ENCODE peak calls at places on chromosome 22, in eight cellular contexts. P is fibroblast of lung; O is GM20000; Q is lower lobe of right lung; I is stomach; R is CD8-positive, alpha-beta T cell; G is tibial nerve; U is OCI-LY7. L is an unnamed sample.

GRCh38 chr22:46917702-46918101 is 155.3 kb downstream of the TBC1D22A start:
- DNase-seq in R (no peak), Q (no peak), P (no peak), U (no peak), G (no peak), O (no peak), I (no peak), L (no peak)

GRCh38 chr22:48579035-48579914 is 1248.4 kb downstream of the BRD1 start:
- DNase-seq in Q (peak; percentile 43), R (no peak), P (peak; percentile 74), O (no peak), I (no peak), U (no peak), G (no peak), L (no peak)

GRCh38 chr22:48919187-48919590 is 908.5 kb downstream of the BRD1 start:
- DNase-seq in I (peak; percentile 16), P (no peak), U (no peak), G (no peak), Q (no peak), O (no peak), R (no peak), L (no peak)

GRCh38 chr22:36010090-36010489 is 18.5 kb downstream of the RBFOX2 start:
- DNase-seq in U (no peak), R (no peak), G (no peak), I (no peak), O (no peak), P (no peak), Q (no peak), L (no peak)

GRCh38 chr22:30655532-30655931 is 12.1 kb downstream of the DUSP18 start:
- DNase-seq in P (no peak), O (no peak), G (no peak), Q (no peak), U (no peak), R (no peak), I (no peak), L (no peak)

GRCh38 chr22:49296561-49296960 is 531.1 kb downstream of the BRD1 start:
- DNase-seq in I (peak; percentile 22), G (no peak), O (no peak), Q (no peak), P (no peak), R (no peak), U (no peak), L (no peak)

GRCh38 chr22:49156662-49157285 is 670.9 kb downstream of the BRD1 start:
- DNase-seq in G (no peak), Q (no peak), R (no peak), I (peak; percentile 39), P (no peak), U (no peak), O (no peak), L (no peak)

GRCh38 chr22:45970709-45971388 is 6.1 kb downstream of the WNT7B start:
- DNase-seq in U (no peak), P (peak; percentile 72), R (no peak), Q (no peak), G (no peak), I (no peak), O (no peak), L (no peak)

GRCh38 chr22:30435674-30436126 is 10.1 kb downstream of the MTFP1 start:
- DNase-seq in G (no peak), Q (peak; percentile 54), I (peak; percentile 56), P (no peak), R (peak; percentile 83), U (peak; percentile 90), O (peak; percentile 26), L (no peak)

GRCh38 chr22:36081023-36081431 is 52.4 kb upstream of the RBFOX2 start:
- DNase-seq in G (no peak), O (no peak), P (peak; percentile 96), Q (no peak), I (no peak), R (no peak), U (no peak), L (no peak)

GRCh38 chr22:31036671-31037550 is 44.2 kb upstream of the SMTN start:
- DNase-seq in I (no peak), R (no peak), U (no peak), P (peak; percentile 33), Q (no peak), O (no peak), G (no peak), L (no peak)

GRCh38 chr22:47030143-47030641 is 267.7 kb downstream of the TBC1D22A start:
- DNase-seq in G (peak; percentile 16), I (no peak), O (no peak), Q (no peak), U (no peak), P (peak; percentile 24), R (no peak), L (no peak)

GRCh38 chr22:30606455-30607299 is at the start of gene TCN2:
- DNase-seq in I (peak; percentile 74), P (peak; percentile 85), G (peak; percentile 64), U (no peak), Q (peak; percentile 80), O (peak; percentile 72), R (no peak), L (peak; percentile 21)

GRCh38 chr22:17095538-17095937 is 10.7 kb downstream of the IL17RA start:
- DNase-seq in G (no peak), P (no peak), R (no peak), O (no peak), I (no peak), Q (no peak), U (no peak), L (no peak)

GRCh38 chr22:35971418-35972119 is 57.1 kb downstream of the RBFOX2 start:
- DNase-seq in U (peak; percentile 23), G (peak; percentile 51), R (no peak), I (no peak), P (peak; percentile 92), O (no peak), Q (no peak), L (no peak)

GRCh38 chr22:32733900-32734299 is 67.6 kb upstream of the TIMP3 start:
- DNase-seq in G (no peak), P (no peak), O (no peak), R (no peak), I (no peak), Q (no peak), U (no peak), L (no peak)

GRCh38 chr22:48894064-48894671 is 933.5 kb downstream of the BRD1 start:
- DNase-seq in P (no peak), R (no peak), Q (no peak), U (peak; percentile 4), O (no peak), G (no peak), I (peak; percentile 21), L (no peak)

GRCh38 chr22:46297151-46297819 is 615 bp downstream of the GTSE1 start:
- DNase-seq in R (no peak), Q (peak; percentile 52), U (peak; percentile 52), P (peak; percentile 50), O (peak; percentile 20), G (no peak), I (no peak), L (no peak)

GRCh38 chr22:17155941-17156340 is 3.1 kb downstream of the HDHD5 start:
- DNase-seq in G (no peak), P (no peak), U (peak; percentile 17), I (no peak), Q (no peak), R (no peak), O (no peak), L (no peak)

GRCh38 chr22:47622541-47622940 is 860.1 kb downstream of the TBC1D22A start:
- DNase-seq in P (no peak), U (no peak), I (peak; percentile 17), G (no peak), R (no peak), O (no peak), Q (no peak), L (no peak)

DNA sequence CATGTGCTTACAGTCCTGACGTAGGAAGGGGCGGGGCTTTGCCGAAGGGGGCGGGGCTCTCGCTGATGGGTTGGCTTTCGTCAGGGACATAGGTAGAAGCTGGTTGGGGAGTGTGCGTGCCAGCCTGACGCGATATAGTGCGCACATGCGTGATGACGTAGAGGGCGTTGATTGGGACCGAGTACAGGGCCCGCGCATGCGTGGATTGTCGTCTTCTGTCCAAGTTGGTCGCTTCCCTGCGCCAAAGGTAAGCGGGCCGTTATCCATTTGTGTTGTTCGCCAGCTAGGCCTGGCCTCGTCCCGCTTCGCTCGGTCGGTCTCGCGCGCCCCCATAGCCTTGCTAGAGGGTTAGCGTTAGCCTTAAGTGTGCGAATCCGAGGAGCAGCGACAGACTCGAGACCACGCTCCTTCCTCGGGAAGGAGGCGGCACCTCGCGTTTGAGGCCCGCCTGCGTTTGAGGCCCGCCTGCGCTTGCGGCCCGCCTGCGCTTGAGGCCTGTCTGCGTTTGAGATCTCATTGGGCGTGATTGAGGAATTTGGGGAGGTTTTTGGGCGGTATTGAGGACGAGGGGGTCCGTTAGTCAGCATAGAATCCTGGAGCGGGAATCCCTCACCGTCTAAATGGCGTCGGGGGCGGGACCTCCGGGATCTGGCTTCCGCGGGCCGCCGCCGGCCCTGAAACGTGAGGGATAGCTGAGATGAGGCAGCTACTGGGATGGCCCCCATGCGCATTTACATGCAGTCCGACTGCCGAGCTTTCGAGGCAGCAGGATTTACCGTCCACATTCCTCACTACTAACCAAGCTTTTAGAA is at the start of gene XRCC6:
- DNase-seq in O (peak; percentile 100), R (peak; percentile 100), U (peak; percentile 100), G (peak; percentile 100), P (peak; percentile 99), Q (peak; percentile 100), I (peak; percentile 100), L (peak; percentile 99)
- TF ChIP-seq CTCF in O (no peak), R (no peak), U (no peak), G (no peak), P (no peak), Q (no peak), I (no peak), L (no peak)

GRCh38 chr22:39684702-39685281 is 114.2 kb downstream of the CACNA1I start:
- DNase-seq in R (no peak), Q (no peak), I (no peak), O (no peak), G (no peak), U (no peak), P (no peak), L (no peak)
- TF ChIP-seq CTCF in R (no peak), Q (no peak), I (no peak), O (no peak), G (no peak), U (no peak), P (no peak), L (no peak)

GRCh38 chr22:39129746-39130145 is 22.7 kb downstream of the CBX7 start:
- DNase-seq in R (no peak), G (no peak), O (peak; percentile 3), P (no peak), Q (no peak), I (no peak), U (no peak), L (no peak)
- TF ChIP-seq CTCF in R (no peak), G (no peak), O (no peak), P (no peak), Q (no peak), I (no peak), U (no peak), L (no peak)

DNA sequence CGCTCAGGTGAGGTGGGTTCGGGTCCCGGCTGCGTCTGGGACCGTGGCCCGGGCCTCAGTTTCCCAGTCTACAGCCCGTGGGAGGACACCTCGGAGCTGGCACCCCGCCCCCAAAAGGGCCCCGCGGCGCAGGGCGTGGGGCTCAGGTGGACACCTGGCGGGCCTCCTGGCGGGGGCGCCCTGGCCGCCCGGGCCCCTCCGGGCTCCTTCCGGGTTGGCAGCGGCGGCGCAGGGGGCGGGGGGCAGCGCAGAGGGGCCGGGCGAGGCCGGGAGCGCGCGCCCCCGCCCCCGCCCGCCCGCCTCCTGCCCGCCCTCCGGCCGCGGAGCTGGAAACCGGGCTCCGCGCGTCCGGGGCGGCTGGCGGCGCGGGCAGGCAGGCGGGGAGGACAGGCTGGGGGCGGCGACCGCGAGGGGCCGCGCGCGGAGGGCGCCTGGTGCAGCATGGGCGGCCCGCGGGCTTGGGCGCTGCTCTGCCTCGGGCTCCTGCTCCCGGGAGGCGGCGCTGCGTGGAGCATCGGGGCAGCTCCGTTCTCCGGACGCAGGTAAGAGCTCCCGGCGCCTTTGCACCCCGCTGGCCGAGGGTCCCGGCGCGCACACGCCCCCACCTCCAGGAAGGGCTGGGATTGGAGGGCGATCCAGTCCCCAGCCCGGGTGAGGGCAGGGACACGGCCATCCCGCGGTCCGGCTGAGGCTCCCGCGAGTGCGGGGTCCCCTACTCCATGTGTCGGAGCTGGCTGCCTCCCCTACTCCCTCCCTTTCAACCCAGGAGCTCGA is at the start of gene EMID1:
- DNase-seq in P (peak; percentile 35), R (no peak), Q (peak; percentile 59), U (no peak), O (peak; percentile 86), I (peak; percentile 61), G (no peak), L (no peak)
- TF ChIP-seq CTCF in P (peak; percentile 10), R (no peak), Q (peak; percentile 19), U (no peak), O (peak; percentile 10), I (no peak), G (peak; percentile 18), L (no peak)